ENCODE peak calls at places on chromosomes 2 and 18, in ten cellular contexts. J, Y, U, A, P, M, V, G, X and S are unnamed samples.

GRCh38 chr2:219772697-219773096 is 145.3 kb downstream of the SLC4A3 start:
- DNase-seq in A (no peak), V (no peak), X (no peak), M (no peak), P (no peak), Y (no peak), U (no peak), G (no peak), J (no peak), S (no peak)

GRCh38 chr2:228957075-228957474 is 314.0 kb downstream of the PID1 start:
- DNase-seq in P (no peak), V (no peak), X (no peak), A (no peak), M (no peak), U (no peak), G (no peak), Y (no peak), J (no peak), S (no peak)

GRCh38 chr2:195498839-195499490 is 158.1 kb upstream of the SLC39A10 start:
- DNase-seq in M (no peak), Y (no peak), V (no peak), X (no peak), P (no peak), A (no peak), U (peak; percentile 45), J (no peak), G (no peak), S (no peak)

GRCh38 chr2:54708584-54709340 is 14.7 kb upstream of the EML6 start:
- DNase-seq in Y (no peak), P (peak; percentile 59), V (no peak), U (no peak), X (peak; percentile 83), A (no peak), G (peak; percentile 85), J (peak; percentile 84), M (peak; percentile 20), S (no peak)

GRCh38 chr18:4631239-4631638 is 176.1 kb upstream of the DLGAP1 start:
- DNase-seq in Y (no peak), J (no peak), X (no peak), G (no peak), P (no peak), A (no peak), U (no peak), V (no peak), M (no peak), S (no peak)

GRCh38 chr2:54557601-54558187 is 101.6 kb downstream of the SPTBN1 start:
- DNase-seq in M (peak; percentile 78), A (peak; percentile 74), Y (peak; percentile 43), U (peak; percentile 36), P (peak; percentile 75), X (peak; percentile 95), V (peak; percentile 60), J (peak; percentile 93), G (peak; percentile 86), S (peak; percentile 50)

GRCh38 chr2:222298311-222299150 is at the start of gene PAX3:
- DNase-seq in A (no peak), X (peak; percentile 76), G (no peak), M (no peak), V (no peak), P (no peak), Y (no peak), U (no peak), J (peak; percentile 79), S (peak; percentile 93)

GRCh38 chr2:208350610-208351009 is 56.0 kb upstream of the PTH2R start:
- DNase-seq in X (no peak), J (no peak), M (no peak), V (no peak), A (no peak), Y (no peak), G (no peak), U (peak; percentile 95), P (no peak), S (peak; percentile 14)

GRCh38 chr2:25249785-25250184 is 81.4 kb upstream of the POMC start:
- DNase-seq in V (no peak), G (no peak), A (no peak), U (no peak), X (no peak), Y (no peak), P (no peak), M (no peak), J (no peak), S (no peak)

GRCh38 chr18:13797157-13797611 is 26.8 kb upstream of the MC5R start:
- DNase-seq in P (no peak), J (no peak), X (no peak), M (no peak), G (no peak), A (peak; percentile 7), V (no peak), U (no peak), Y (no peak), S (no peak)

GRCh38 chr2:152561251-152561650 is 156.0 kb downstream of the PRPF40A start:
- DNase-seq in U (no peak), A (no peak), J (no peak), V (no peak), X (no peak), P (no peak), G (no peak), Y (no peak), M (no peak), S (no peak)

GRCh38 chr2:212892193-212892592 is 259.2 kb downstream of the IKZF2 start:
- DNase-seq in V (peak; percentile 29), G (no peak), M (no peak), P (no peak), Y (no peak), J (no peak), U (peak; percentile 67), X (no peak), A (peak; percentile 46), S (no peak)

GRCh38 chr2:162243305-162243693 is at the start of gene FAP:
- DNase-seq in X (no peak), G (no peak), P (no peak), Y (no peak), M (no peak), U (peak; percentile 86), J (no peak), A (no peak), V (no peak), S (peak; percentile 42)

GRCh38 chr2:40384714-40385113 is 67.2 kb downstream of the SLC8A1 start:
- DNase-seq in Y (no peak), X (no peak), A (no peak), P (no peak), V (no peak), U (peak; percentile 96), J (no peak), G (no peak), M (no peak), S (no peak)

GRCh38 chr18:50158866-50159653 is 35.9 kb downstream of the MYO5B start:
- DNase-seq in U (no peak), V (no peak), A (no peak), M (no peak), P (no peak), J (no peak), G (no peak), Y (no peak), X (no peak), S (no peak)

GRCh38 chr2:74887961-74888670 is 54.2 kb downstream of the HK2 start:
- DNase-seq in M (no peak), P (no peak), X (no peak), U (peak; percentile 33), V (no peak), A (no peak), G (no peak), Y (no peak), J (no peak), S (peak; percentile 28)

GRCh38 chr2:74886251-74886650 is 52.3 kb downstream of the HK2 start:
- DNase-seq in P (no peak), U (no peak), Y (no peak), M (no peak), V (no peak), A (no peak), J (no peak), G (no peak), X (no peak), S (no peak)

GRCh38 chr2:74884866-74885265 is 50.9 kb downstream of the HK2 start:
- DNase-seq in M (no peak), V (no peak), P (no peak), U (no peak), X (no peak), A (no peak), Y (no peak), G (no peak), J (no peak), S (no peak)

GRCh38 chr2:74887445-74887951 is 53.6 kb downstream of the HK2 start:
- DNase-seq in A (no peak), G (no peak), M (no peak), X (no peak), Y (no peak), P (no peak), J (no peak), U (peak; percentile 65), V (no peak), S (peak; percentile 79)

GRCh38 chr2:74886811-74887210 is 52.9 kb downstream of the HK2 start:
- DNase-seq in X (no peak), A (no peak), J (no peak), G (no peak), V (no peak), M (no peak), Y (no peak), U (no peak), P (no peak), S (no peak)
- H3K36me3 ChIP-seq in X (peaks cover 32% of the 10 kb centered on the region), A (peaks cover 69% of the 10 kb centered on the region), J (no peaks in the 10 kb centered on the region), G (no peaks in the 10 kb centered on the region), V (peaks cover 98% of the 10 kb centered on the region), M (peaks cover 46% of the 10 kb centered on the region), Y (no peaks in the 10 kb centered on the region), U (peaks cover 10% of the 10 kb centered on the region), P (peaks cover 32% of the 10 kb centered on the region), S (peaks cover 84% of the 10 kb centered on the region)

GRCh38 chr2:85385746-85386145 is 24.4 kb downstream of the CAPG start:
- DNase-seq in A (no peak), G (no peak), J (no peak), M (no peak), P (no peak), V (no peak), Y (no peak), U (no peak), X (no peak), S (no peak)
- H3K36me3 ChIP-seq in A (no peaks in the 10 kb centered on the region), G (peaks cover 16% of the 10 kb centered on the region), J (no peaks in the 10 kb centered on the region), M (peaks cover 21% of the 10 kb centered on the region), P (peaks cover 29% of the 10 kb centered on the region), V (peaks cover 50% of the 10 kb centered on the region), Y (no peaks in the 10 kb centered on the region), U (peaks cover 2% of the 10 kb centered on the region), X (peaks cover 42% of the 10 kb centered on the region), S (peaks cover 25% of the 10 kb centered on the region)

GRCh38 chr2:149572102-149572953 is 15.2 kb downstream of the MMADHC start:
- DNase-seq in J (peak; percentile 12), Y (no peak), U (no peak), P (no peak), M (no peak), V (no peak), X (no peak), A (no peak), G (no peak), S (no peak)
- H3K36me3 ChIP-seq in J (no peaks in the 10 kb centered on the region), Y (no peaks in the 10 kb centered on the region), U (peaks cover 5% of the 10 kb centered on the region), P (peaks cover 23% of the 10 kb centered on the region), M (peaks cover 7% of the 10 kb centered on the region), V (peaks cover 89% of the 10 kb centered on the region), X (peaks cover 83% of the 10 kb centered on the region), A (peaks cover 13% of the 10 kb centered on the region), G (peaks cover 22% of the 10 kb centered on the region), S (peaks cover 75% of the 10 kb centered on the region)

DNA sequence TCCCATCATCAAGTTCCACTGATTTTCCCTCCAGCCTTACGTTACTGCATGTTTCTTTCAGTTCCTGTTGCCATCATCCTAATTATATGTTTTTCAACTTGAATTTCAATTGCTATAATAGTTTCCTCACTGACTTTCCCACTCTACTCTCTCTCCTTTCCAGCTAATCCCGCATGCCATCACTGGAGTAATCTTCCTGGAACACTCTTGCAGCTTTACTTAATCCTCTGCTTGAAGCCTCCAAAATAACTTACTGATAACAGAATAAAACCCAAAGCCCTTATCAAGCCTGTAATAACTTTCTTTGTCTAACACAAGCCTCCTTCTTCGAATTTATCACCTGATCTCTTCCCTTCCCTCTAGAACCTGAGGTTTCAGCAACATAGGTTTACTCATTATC is 237.3 kb downstream of the LTBP1 start:
- DNase-seq in P (no peak), U (no peak), A (no peak), M (no peak), V (no peak), Y (no peak), G (no peak), J (no peak), X (no peak), S (no peak)
- H3K36me3 ChIP-seq in P (no peaks in the 10 kb centered on the region), U (peaks cover 5% of the 10 kb centered on the region), A (no peaks in the 10 kb centered on the region), M (no peaks in the 10 kb centered on the region), V (no peaks in the 10 kb centered on the region), Y (no peaks in the 10 kb centered on the region), G (no peaks in the 10 kb centered on the region), J (no peaks in the 10 kb centered on the region), X (no peaks in the 10 kb centered on the region), S (peaks cover 13% of the 10 kb centered on the region)